ENCODE peak calls at places on chromosomes 5 and 9, in eight cellular contexts. D, V, R, T, I, A, X and M are unnamed samples.

GRCh38 chr5:117738571-117738970 is 1163.9 kb upstream of the SEMA6A start:
- DNase-seq in R (no peak), A (no peak), D (no peak), I (no peak), V (no peak), T (no peak), X (no peak), M (no peak)

GRCh38 chr5:125042243-125042887 is 295.9 kb upstream of the ZNF608 start:
- DNase-seq in X (no peak), R (no peak), T (no peak), A (no peak), D (no peak), V (no peak), I (no peak), M (no peak)

GRCh38 chr9:112487008-112487798 is 576 bp downstream of the KIAA1958 start:
- DNase-seq in T (peak), D (peak), R (peak), V (peak), X (peak), A (peak), I (peak), M (peak)

GRCh38 chr9:12847591-12847990 is 72.8 kb downstream of the LURAP1L start:
- DNase-seq in A (peak), D (no peak), T (no peak), R (no peak), X (no peak), V (no peak), I (no peak), M (no peak)

GRCh38 chr5:69113851-69114250 is 20.0 kb downstream of the SLC30A5 start:
- DNase-seq in X (no peak), V (no peak), I (no peak), A (no peak), T (no peak), D (no peak), R (no peak), M (no peak)

GRCh38 chr9:103681435-103681834 is 412.7 kb upstream of the SMC2 start:
- DNase-seq in D (no peak), R (no peak), I (no peak), X (no peak), T (no peak), V (no peak), A (no peak), M (no peak)

GRCh38 chr5:15353086-15353645 is 146.8 kb upstream of the FBXL7 start:
- DNase-seq in T (no peak), I (no peak), X (no peak), D (no peak), A (no peak), V (no peak), R (no peak), M (no peak)

GRCh38 chr5:135930029-135930948 is 24.5 kb downstream of the LECT2 start:
- DNase-seq in T (no peak), R (peak), A (no peak), V (no peak), D (peak), I (no peak), X (no peak), M (no peak)

GRCh38 chr9:15310448-15310847 is 3.4 kb upstream of the TTC39B start:
- DNase-seq in I (no peak), A (no peak), X (no peak), D (no peak), V (no peak), T (peak), R (no peak), M (no peak)

GRCh38 chr5:174917976-174918554 is 193.7 kb downstream of the MSX2 start:
- DNase-seq in T (no peak), A (no peak), D (no peak), V (no peak), R (no peak), I (no peak), X (no peak), M (no peak)

GRCh38 chr9:128902351-128903078 is 18.3 kb upstream of the PHYHD1 start:
- DNase-seq in T (peak), R (no peak), X (peak), D (peak), A (no peak), V (peak), I (peak), M (no peak)

GRCh38 chr9:112570731-112571167 is 84.1 kb downstream of the KIAA1958 start:
- DNase-seq in I (no peak), A (no peak), D (no peak), V (no peak), X (no peak), T (no peak), R (no peak), M (no peak)

GRCh38 chr5:14581891-14582796 is 552 bp downstream of the OTULINL start:
- DNase-seq in D (peak), X (peak), A (no peak), V (peak), T (peak), I (peak), R (peak), M (peak)

GRCh38 chr5:162858770-162859169 is 578.6 kb upstream of the CCNG1 start:
- DNase-seq in A (no peak), D (no peak), V (no peak), I (no peak), T (no peak), X (no peak), R (no peak), M (no peak)

GRCh38 chr5:142324377-142324870 is 397 bp downstream of the SPRY4 start:
- DNase-seq in R (peak), X (peak), T (no peak), V (no peak), D (peak), A (no peak), I (no peak), M (no peak)

GRCh38 chr5:110625376-110625999 is 101.0 kb downstream of the TMEM232 start:
- DNase-seq in V (no peak), R (no peak), X (peak), T (no peak), A (no peak), I (peak), D (peak), M (no peak)

GRCh38 chr5:115666023-115666422 is 40.2 kb upstream of the TMED7 start:
- DNase-seq in I (no peak), X (no peak), A (no peak), T (no peak), D (no peak), V (no peak), R (no peak), M (no peak)

GRCh38 chr9:92499701-92500100 is 17.4 kb upstream of the ASPN start:
- DNase-seq in I (no peak), T (no peak), D (no peak), V (no peak), R (no peak), X (no peak), A (no peak), M (no peak)

GRCh38 chr5:157030692-157031091 is 28.2 kb downstream of the HAVCR1 start:
- DNase-seq in R (no peak), X (no peak), T (no peak), V (no peak), A (no peak), I (no peak), D (no peak), M (no peak)

GRCh38 chr5:89293849-89294248 is 410.9 kb upstream of the MEF2C start:
- DNase-seq in X (peak), A (no peak), T (no peak), V (no peak), I (no peak), D (no peak), R (no peak), M (no peak)

GRCh38 chr5:96516631-96517071 is 83.6 kb upstream of the PCSK1 start:
- DNase-seq in T (no peak), I (no peak), R (no peak), A (no peak), D (no peak), X (no peak), V (no peak), M (no peak)

GRCh38 chr9:2567922-2568321 is 53.7 kb upstream of the VLDLR start:
- DNase-seq in R (no peak), I (peak), X (no peak), D (no peak), T (no peak), A (no peak), V (no peak), M (peak)

GRCh38 chr9:134487066-134487710 is 154.4 kb upstream of the COL5A1 start:
- DNase-seq in V (peak), I (no peak), T (no peak), R (no peak), A (no peak), X (no peak), D (no peak), M (no peak)

GRCh38 chr5:33433303-33434255 is 7.2 kb upstream of the TARS1 start:
- DNase-seq in R (no peak), X (no peak), T (no peak), V (no peak), I (no peak), A (no peak), D (no peak), M (no peak)

GRCh38 chr9:96417051-96417586 is 1.1 kb downstream of the ZNF367 start:
- DNase-seq in V (peak), T (peak), I (peak), D (peak), R (peak), A (peak), X (peak), M (peak)

GRCh38 chr9:106023455-106023854 is 329.1 kb downstream of the TMEM38B start:
- DNase-seq in A (no peak), R (no peak), D (no peak), T (no peak), V (no peak), X (no peak), I (no peak), M (no peak)

GRCh38 chr9:98168153-98168780 is 24.2 kb downstream of the CORO2A start:
- DNase-seq in D (no peak), A (no peak), X (no peak), I (no peak), R (no peak), V (peak), T (no peak), M (no peak)

GRCh38 chr5:169791251-169791650 is 154.2 kb downstream of the DOCK2 start:
- DNase-seq in V (no peak), X (no peak), R (no peak), A (peak), D (no peak), T (no peak), I (no peak), M (no peak)

GRCh38 chr9:78127271-78128225 is 95.9 kb upstream of the GNAQ start:
- DNase-seq in D (no peak), V (no peak), T (no peak), X (no peak), R (no peak), A (no peak), I (no peak), M (no peak)